ENCODE peak calls at places on chromosomes 12 and 14, in five cellular contexts. Y is tibial artery, I is fibroblast of mammary gland, C is kidney epithelial cell, A is SK-N-SH. U is an unnamed sample.

GRCh38 chr12:6069452-6070093 is 54.9 kb downstream of the VWF start:
- DNase-seq in I (peak; percentile 98), C (no peak), A (no peak), Y (no peak), U (no peak)

GRCh38 chr12:85947286-85947685 is 73.2 kb downstream of the NTS start:
- DNase-seq in I (no peak), Y (no peak), A (no peak), C (no peak), U (no peak)

GRCh38 chr12:52975820-52976573 is 27.1 kb downstream of the KRT18 start:
- DNase-seq in C (no peak), I (no peak), Y (no peak), A (no peak), U (peak; percentile 77)

GRCh38 chr14:24177041-24177825 is 5.4 kb downstream of the REC8 start:
- DNase-seq in I (no peak), C (no peak), Y (no peak), A (no peak), U (no peak)

GRCh38 chr12:90342081-90342480 is 612.9 kb downstream of the CCER1 start:
- DNase-seq in A (no peak), I (no peak), C (no peak), Y (no peak), U (no peak)

GRCh38 chr14:50659327-50659974 is 8.7 kb downstream of the SAV1 start:
- DNase-seq in A (no peak), C (no peak), I (no peak), Y (no peak), U (no peak)

GRCh38 chr14:104467236-104467635 is 112.3 kb upstream of the C14orf180 start:
- DNase-seq in I (no peak), C (no peak), A (no peak), Y (no peak), U (no peak)

GRCh38 chr14:92546347-92547053 is 32.9 kb downstream of the RIN3 start:
- DNase-seq in A (peak; percentile 39), Y (no peak), C (no peak), I (peak; percentile 51), U (no peak)

GRCh38 chr12:91040356-91040755 is 17.5 kb downstream of the KERA start:
- DNase-seq in I (peak; percentile 34), C (no peak), Y (no peak), A (no peak), U (no peak)

GRCh38 chr12:46455648-46456352 is 83.2 kb upstream of the SLC38A2 start:
- DNase-seq in Y (no peak), A (no peak), C (peak; percentile 47), I (no peak), U (no peak)

GRCh38 chr12:111409403-111410228 is 3.9 kb downstream of the SH2B3 start:
- DNase-seq in A (peak; percentile 80), I (peak; percentile 79), Y (peak; percentile 82), C (no peak), U (peak; percentile 55)

GRCh38 chr12:63028951-63029350 is 94.0 kb upstream of the PPM1H start:
- DNase-seq in C (no peak), I (no peak), A (no peak), Y (no peak), U (no peak)

GRCh38 chr12:103806807-103807206 is 34.2 kb downstream of the NT5DC3 start:
- DNase-seq in I (peak; percentile 78), A (no peak), C (no peak), Y (no peak), U (no peak)

GRCh38 chr12:34403706-34404376 is 381.5 kb downstream of the ALG10 start:
- DNase-seq in I (no peak), A (peak; percentile 0), C (no peak), Y (peak; percentile 56), U (no peak)

GRCh38 chr14:66974397-66975025 is 214.7 kb upstream of the GARIN2 start:
- DNase-seq in C (no peak), A (no peak), I (peak; percentile 4), Y (no peak), U (no peak)

GRCh38 chr12:68259318-68259940 is 6.0 kb upstream of the IL22 start:
- DNase-seq in I (peak; percentile 91), C (peak; percentile 91), Y (no peak), A (no peak), U (no peak)

GRCh38 chr14:34665785-34666425 is 36.0 kb upstream of the SNX6 start:
- DNase-seq in Y (no peak), C (no peak), A (no peak), I (peak; percentile 92), U (no peak)

GRCh38 chr12:124852329-124852831 is 11.3 kb downstream of the SCARB1 start:
- DNase-seq in I (no peak), C (no peak), Y (peak; percentile 78), A (no peak), U (peak; percentile 80)

GRCh38 chr12:100796616-100797015 is 2.0 kb downstream of the ANO4 start:
- DNase-seq in I (no peak), C (no peak), A (no peak), Y (no peak), U (no peak)

GRCh38 chr14:22271838-22272237 is 317.2 kb downstream of the DAD1 start:
- DNase-seq in C (no peak), A (no peak), I (no peak), Y (no peak), U (no peak)

GRCh38 chr12:103800252-103800771 is 40.7 kb downstream of the NT5DC3 start:
- DNase-seq in I (peak; percentile 71), Y (peak; percentile 94), A (peak; percentile 24), C (no peak), U (peak; percentile 53)

GRCh38 chr12:68414988-68415387 is 82.8 kb upstream of the MDM1 start:
- DNase-seq in A (no peak), C (no peak), Y (no peak), I (no peak), U (no peak)

GRCh38 chr12:6364037-6364360 is 11.4 kb downstream of the SCNN1A start:
- DNase-seq in A (no peak), I (no peak), C (no peak), Y (no peak), U (no peak)

GRCh38 chr14:95258156-95258555 is 61.6 kb downstream of the CLMN start:
- DNase-seq in C (no peak), Y (no peak), I (no peak), A (no peak), U (no peak)

GRCh38 chr14:81727243-81727642 is 193.6 kb upstream of the SEL1L start:
- DNase-seq in Y (no peak), I (peak; percentile 5), C (peak; percentile 25), A (no peak), U (no peak)

GRCh38 chr14:102951799-102952198 is 29.3 kb downstream of the AMN start:
- DNase-seq in Y (no peak), A (no peak), I (no peak), C (no peak), U (no peak)

GRCh38 chr12:57764662-57765002 is 2.2 kb downstream of the CYP27B1 start:
- DNase-seq in A (no peak), C (no peak), I (no peak), Y (peak; percentile 61), U (no peak)

GRCh38 chr12:27787559-27787958 is 7.5 kb upstream of the MANSC4 start:
- DNase-seq in I (no peak), Y (no peak), C (no peak), A (no peak), U (no peak)

GRCh38 chr12:62671321-62671720 is 204.7 kb downstream of the MON2 start:
- DNase-seq in Y (no peak), C (no peak), I (peak; percentile 20), A (no peak), U (no peak)

GRCh38 chr14:83217492-83217891 is 1683.8 kb upstream of the SEL1L start:
- DNase-seq in A (no peak), Y (no peak), I (peak; percentile 64), C (peak; percentile 9), U (no peak)

GRCh38 chr12:93571360-93571853 is 1.1 kb upstream of the SOCS2 start:
- DNase-seq in A (peak; percentile 86), Y (peak; percentile 84), I (peak; percentile 65), C (no peak), U (peak; percentile 90)

GRCh38 chr14:74904623-74905503 is 18.2 kb downstream of the RPS6KL1 start:
- DNase-seq in I (peak; percentile 18), C (no peak), Y (no peak), A (no peak), U (no peak)

DNA sequence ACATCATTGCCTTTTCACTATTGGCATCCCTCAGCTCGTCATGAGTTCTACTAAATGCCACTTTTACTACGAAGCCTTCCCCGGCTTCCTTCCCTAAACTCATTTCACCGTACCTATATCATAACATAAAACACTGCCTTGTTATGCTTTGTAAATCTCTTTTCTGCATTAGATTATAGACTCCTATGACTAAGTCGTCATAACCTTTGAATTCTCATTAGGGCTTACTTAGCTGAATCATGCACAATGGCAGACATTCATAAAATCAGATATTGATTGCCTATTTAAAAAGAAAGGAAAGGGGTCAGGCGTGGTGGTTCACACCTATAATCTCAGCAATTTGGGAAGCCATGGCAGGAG is 21.0 kb downstream of the BTG1 start:
- DNase-seq in I (no peak), C (no peak), Y (no peak), A (no peak), U (no peak)
- H3K4me3 ChIP-seq in I (no peak overlapping the region), C (no peak overlapping the region), Y (no peak overlapping the region), A (no peak overlapping the region), U (no peak overlapping the region)

GRCh38 chr14:79011091-79011919 is 841.1 kb downstream of the NRXN3 start:
- DNase-seq in I (peak; percentile 78), A (peak; percentile 37), C (no peak), Y (no peak), U (no peak)
- TF ChIP-seq CTCF in I (peak; percentile 39), A (peak; percentile 48), C (peak; percentile 27), Y (peak; percentile 41), U (no peak)

DNA sequence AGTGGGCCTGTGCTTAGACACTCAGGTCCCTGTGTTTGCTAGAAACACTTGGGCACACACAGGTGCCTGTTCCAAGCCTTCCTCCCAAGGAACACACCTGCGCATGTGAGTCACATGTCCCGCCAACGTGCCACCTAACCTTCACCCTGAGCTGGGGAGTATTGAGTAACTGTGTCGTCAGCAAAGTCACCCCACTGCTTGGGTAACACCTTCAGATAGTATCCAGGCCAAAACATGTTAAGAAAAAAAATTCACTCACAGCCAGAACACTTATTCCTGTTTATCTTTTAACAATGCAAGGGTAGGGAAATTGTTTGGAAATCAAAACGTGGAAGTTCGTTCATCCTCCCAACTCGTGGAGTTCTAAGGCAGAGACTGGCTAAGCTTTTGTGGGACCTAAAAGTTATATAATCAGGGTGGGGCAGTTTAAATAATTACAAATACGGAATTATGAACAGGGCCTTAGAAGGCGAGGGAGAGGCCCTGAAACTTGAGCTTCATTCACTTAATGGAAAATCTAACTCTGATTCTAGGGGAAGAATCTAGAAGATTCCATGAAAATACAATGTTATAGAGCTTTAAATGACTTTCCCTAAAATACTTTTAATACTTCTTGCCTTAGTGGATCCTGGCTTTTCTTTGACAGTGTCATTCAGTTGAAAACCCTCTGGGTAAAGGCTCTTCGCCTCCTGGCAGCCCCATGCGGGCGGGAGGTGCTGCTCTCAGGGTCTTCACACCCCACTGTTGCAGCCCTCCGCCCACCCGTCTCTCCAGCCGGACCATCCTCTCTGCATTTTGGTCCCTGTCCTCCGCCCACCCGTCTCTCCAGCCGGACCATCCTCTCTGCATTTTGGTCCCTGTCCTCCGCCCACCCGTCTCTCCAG is 30.3 kb upstream of the ADIPOR2 start:
- DNase-seq in Y (peak; percentile 76), C (no peak), A (no peak), I (peak; percentile 63), U (peak; percentile 85)
- H3K4me3 ChIP-seq in Y (no peak overlapping the region), C (no peak overlapping the region), A (no peak overlapping the region), I (no peak overlapping the region), U (no peak overlapping the region)

DNA sequence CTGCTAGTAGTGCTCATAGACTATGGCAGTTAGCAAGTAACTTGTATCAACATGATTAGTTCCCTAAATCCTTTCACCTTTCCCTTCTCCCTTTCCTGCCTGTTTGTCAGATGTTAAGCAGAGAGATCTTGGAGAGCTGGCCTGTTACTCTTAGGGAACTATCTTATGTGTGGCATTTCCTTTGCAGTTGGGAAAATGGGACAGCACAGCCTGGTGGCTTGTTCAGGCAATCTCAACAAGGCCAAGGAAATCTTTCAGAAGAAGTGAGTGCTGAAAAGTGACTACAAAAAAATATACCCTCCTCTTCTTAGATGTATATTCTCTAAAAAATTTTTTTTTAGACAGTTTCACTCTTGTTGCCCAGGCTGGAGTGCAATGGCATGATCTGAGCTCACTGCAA is 7.4 kb downstream of the PARP2 start:
- DNase-seq in A (no peak), C (no peak), Y (no peak), I (peak; percentile 20), U (no peak)
- TF ChIP-seq CTCF in A (peak; percentile 40), C (peak; percentile 7), Y (no peak), I (peak; percentile 31), U (no peak)

U was measured in mucosa of descending colon.